ENCODE peak calls at places on chromosomes 12 and 14, in five cellular contexts. X is NCI-H82; H is NCI-H1436 treated with DMSO at 0.1 percent for 48 hours; D is activated naive CD8-positive, alpha-beta T cell treated with anti-CD3 and anti-CD28 coated beads, Interleukin-2, amount 50 U/mL, for 24 hours; P is HEK293T. Y is an unnamed sample.

GRCh38 chr14:61350427-61350826 is 29.0 kb downstream of the PRKCH start:
- DNase-seq in X (no peak), H (no peak), D (no peak), P (no peak), Y (peak; percentile 56)

GRCh38 chr14:32593290-32593942 is 264.3 kb downstream of the AKAP6 start:
- DNase-seq in X (no peak), H (no peak), D (no peak), P (no peak), Y (no peak)

GRCh38 chr14:88554458-88555286 is at the start of gene PTPN21:
- DNase-seq in X (peak; percentile 73), H (no peak), D (peak; percentile 23), P (peak; percentile 73), Y (peak; percentile 44)

GRCh38 chr14:63800083-63800482 is 52.7 kb upstream of the SYNE2 start:
- DNase-seq in X (no peak), H (no peak), D (no peak), P (no peak), Y (no peak)

GRCh38 chr14:36655054-36655381 is 6.6 kb upstream of the PAX9 start:
- DNase-seq in X (no peak), H (no peak), D (no peak), P (no peak), Y (no peak)

GRCh38 chr12:109475121-109475520 is 2.0 kb downstream of the KCTD10 start:
- DNase-seq in X (no peak), H (no peak), D (no peak), P (no peak), Y (no peak)

GRCh38 chr14:68471029-68471963 is 321.6 kb downstream of the ZFP36L1 start:
- DNase-seq in X (no peak), H (no peak), D (no peak), P (no peak), Y (no peak)

GRCh38 chr12:119444462-119445044 is 110.0 kb downstream of the CCDC60 start:
- DNase-seq in X (peak; percentile 86), H (no peak), D (peak; percentile 40), P (peak; percentile 77), Y (peak; percentile 63)

GRCh38 chr14:86321151-86321550 is 791.2 kb downstream of the FLRT2 start:
- DNase-seq in X (no peak), H (no peak), D (no peak), P (no peak), Y (no peak)

GRCh38 chr12:103373088-103373523 is 122.7 kb downstream of the C12orf42 start:
- DNase-seq in X (no peak), H (peak; percentile 46), D (no peak), P (no peak), Y (no peak)

GRCh38 chr12:100515956-100516355 is 42.3 kb downstream of the NR1H4 start:
- DNase-seq in X (no peak), H (no peak), D (no peak), P (no peak), Y (no peak)

GRCh38 chr12:124386661-124387509 is 92.0 kb downstream of the RFLNA start:
- DNase-seq in X (no peak), H (no peak), D (no peak), P (no peak), Y (no peak)

GRCh38 chr14:39592390-39592789 is 160.2 kb upstream of the FBXO33 start:
- DNase-seq in X (no peak), H (no peak), D (no peak), P (no peak), Y (no peak)

GRCh38 chr14:87952307-87953094 is 40.5 kb downstream of the GALC start:
- DNase-seq in X (no peak), H (no peak), D (no peak), P (no peak), Y (no peak)

GRCh38 chr12:28750946-28751714 is 397.9 kb upstream of the FAR2 start:
- DNase-seq in X (no peak), H (no peak), D (no peak), P (no peak), Y (no peak)

GRCh38 chr12:68808388-68809189 is 612 bp downstream of the MDM2 start:
- DNase-seq in X (peak; percentile 77), H (peak; percentile 61), D (peak; percentile 79), P (peak; percentile 72), Y (peak; percentile 70)

GRCh38 chr12:59570134-59570533 is 25.7 kb upstream of the SLC16A7 start:
- DNase-seq in X (no peak), H (no peak), D (no peak), P (no peak), Y (no peak)

GRCh38 chr14:56120091-56120632 is 2.0 kb downstream of the PELI2 start:
- DNase-seq in X (peak; percentile 94), H (no peak), D (no peak), P (peak; percentile 26), Y (no peak)

GRCh38 chr12:96208346-96208745 is 14.2 kb downstream of the ELK3 start:
- DNase-seq in X (no peak), H (no peak), D (no peak), P (no peak), Y (no peak)

Y was measured in activated naive CD4-positive, alpha-beta T cell treated with anti-CD3 and anti-CD28 coated beads, Interleukin-2, amount 10 ng/mL, durations not matched to agents 7 days and 5 days.